ENCODE peak calls at places on chromosomes 12 and 14, in seven cellular contexts. One of them, this sample, is unnamed.

GRCh38 chr14:93137864-93138263 is 22.1 kb upstream of the ITPK1 start:
- DNase-seq in activated CD4-positive, alpha-beta T cell treated with anti-CD3 and anti-CD28 coated beads, Interleukin-2, amount 50 U/mL, for 24 hours: no peak
- DNase-seq in left cardiac atrium: peak; percentile 51
- DNase-seq in T-helper 2 cell: no peak
- DNase-seq in stimulated activated CD4-positive, alpha-beta T cell treated with anti-CD3 and anti-CD28 coated beads, Interleukin-1b, Interleukin-23, amount 100 ng/mL, for 1 hour: no peak
- DNase-seq in HEK293T: peak; percentile 41
- DNase-seq in foreskin fibroblast: no peak
- DNase-seq in this sample: no peak

GRCh38 chr12:110012659-110013058 is 13.4 kb downstream of the ANKRD13A start:
- DNase-seq in activated CD4-positive, alpha-beta T cell treated with anti-CD3 and anti-CD28 coated beads, Interleukin-2, amount 50 U/mL, for 24 hours: no peak
- DNase-seq in left cardiac atrium: no peak
- DNase-seq in T-helper 2 cell: no peak
- DNase-seq in stimulated activated CD4-positive, alpha-beta T cell treated with anti-CD3 and anti-CD28 coated beads, Interleukin-1b, Interleukin-23, amount 100 ng/mL, for 1 hour: no peak
- DNase-seq in HEK293T: no peak
- DNase-seq in foreskin fibroblast: no peak
- DNase-seq in this sample: no peak

GRCh38 chr14:24662753-24663152 is 28.8 kb upstream of the GZMB start:
- DNase-seq in activated CD4-positive, alpha-beta T cell treated with anti-CD3 and anti-CD28 coated beads, Interleukin-2, amount 50 U/mL, for 24 hours: no peak
- DNase-seq in left cardiac atrium: no peak
- DNase-seq in T-helper 2 cell: no peak
- DNase-seq in stimulated activated CD4-positive, alpha-beta T cell treated with anti-CD3 and anti-CD28 coated beads, Interleukin-1b, Interleukin-23, amount 100 ng/mL, for 1 hour: no peak
- DNase-seq in HEK293T: no peak
- DNase-seq in foreskin fibroblast: no peak
- DNase-seq in this sample: peak; percentile 50

GRCh38 chr12:24378548-24379011 is 429.1 kb upstream of the SOX5 start:
- DNase-seq in activated CD4-positive, alpha-beta T cell treated with anti-CD3 and anti-CD28 coated beads, Interleukin-2, amount 50 U/mL, for 24 hours: no peak
- DNase-seq in left cardiac atrium: no peak
- DNase-seq in T-helper 2 cell: no peak
- DNase-seq in stimulated activated CD4-positive, alpha-beta T cell treated with anti-CD3 and anti-CD28 coated beads, Interleukin-1b, Interleukin-23, amount 100 ng/mL, for 1 hour: no peak
- DNase-seq in HEK293T: peak; percentile 68
- DNase-seq in foreskin fibroblast: peak; percentile 22
- DNase-seq in this sample: no peak

GRCh38 chr12:12718853-12719252 is 1.7 kb downstream of the CDKN1B start:
- DNase-seq in activated CD4-positive, alpha-beta T cell treated with anti-CD3 and anti-CD28 coated beads, Interleukin-2, amount 50 U/mL, for 24 hours: no peak
- DNase-seq in left cardiac atrium: no peak
- DNase-seq in T-helper 2 cell: no peak
- DNase-seq in stimulated activated CD4-positive, alpha-beta T cell treated with anti-CD3 and anti-CD28 coated beads, Interleukin-1b, Interleukin-23, amount 100 ng/mL, for 1 hour: no peak
- DNase-seq in HEK293T: no peak
- DNase-seq in foreskin fibroblast: no peak
- DNase-seq in this sample: no peak

GRCh38 chr12:113727651-113728061 is 238.5 kb downstream of the RBM19 start:
- DNase-seq in activated CD4-positive, alpha-beta T cell treated with anti-CD3 and anti-CD28 coated beads, Interleukin-2, amount 50 U/mL, for 24 hours: no peak
- DNase-seq in left cardiac atrium: no peak
- DNase-seq in T-helper 2 cell: no peak
- DNase-seq in stimulated activated CD4-positive, alpha-beta T cell treated with anti-CD3 and anti-CD28 coated beads, Interleukin-1b, Interleukin-23, amount 100 ng/mL, for 1 hour: no peak
- DNase-seq in HEK293T: no peak
- DNase-seq in foreskin fibroblast: peak; percentile 59
- DNase-seq in this sample: no peak

GRCh38 chr12:107645630-107646333 is 39.8 kb upstream of the PWP1 start:
- DNase-seq in activated CD4-positive, alpha-beta T cell treated with anti-CD3 and anti-CD28 coated beads, Interleukin-2, amount 50 U/mL, for 24 hours: no peak
- DNase-seq in left cardiac atrium: no peak
- DNase-seq in T-helper 2 cell: no peak
- DNase-seq in stimulated activated CD4-positive, alpha-beta T cell treated with anti-CD3 and anti-CD28 coated beads, Interleukin-1b, Interleukin-23, amount 100 ng/mL, for 1 hour: no peak
- DNase-seq in HEK293T: peak; percentile 64
- DNase-seq in foreskin fibroblast: no peak
- DNase-seq in this sample: no peak

GRCh38 chr12:2341871-2342270 is 289.1 kb downstream of the CACNA1C start:
- DNase-seq in activated CD4-positive, alpha-beta T cell treated with anti-CD3 and anti-CD28 coated beads, Interleukin-2, amount 50 U/mL, for 24 hours: no peak
- DNase-seq in left cardiac atrium: no peak
- DNase-seq in T-helper 2 cell: no peak
- DNase-seq in stimulated activated CD4-positive, alpha-beta T cell treated with anti-CD3 and anti-CD28 coated beads, Interleukin-1b, Interleukin-23, amount 100 ng/mL, for 1 hour: no peak
- DNase-seq in HEK293T: no peak
- DNase-seq in foreskin fibroblast: peak; percentile 48
- DNase-seq in this sample: peak; percentile 81

GRCh38 chr12:1217191-1217949 is 226.3 kb downstream of the ERC1 start:
- DNase-seq in activated CD4-positive, alpha-beta T cell treated with anti-CD3 and anti-CD28 coated beads, Interleukin-2, amount 50 U/mL, for 24 hours: no peak
- DNase-seq in left cardiac atrium: no peak
- DNase-seq in T-helper 2 cell: no peak
- DNase-seq in stimulated activated CD4-positive, alpha-beta T cell treated with anti-CD3 and anti-CD28 coated beads, Interleukin-1b, Interleukin-23, amount 100 ng/mL, for 1 hour: no peak
- DNase-seq in HEK293T: no peak
- DNase-seq in foreskin fibroblast: peak; percentile 70
- DNase-seq in this sample: no peak

GRCh38 chr14:36905272-36906046 is 243.8 kb downstream of the PAX9 start:
- DNase-seq in activated CD4-positive, alpha-beta T cell treated with anti-CD3 and anti-CD28 coated beads, Interleukin-2, amount 50 U/mL, for 24 hours: no peak
- DNase-seq in left cardiac atrium: no peak
- DNase-seq in T-helper 2 cell: no peak
- DNase-seq in stimulated activated CD4-positive, alpha-beta T cell treated with anti-CD3 and anti-CD28 coated beads, Interleukin-1b, Interleukin-23, amount 100 ng/mL, for 1 hour: no peak
- DNase-seq in HEK293T: peak; percentile 23
- DNase-seq in foreskin fibroblast: no peak
- DNase-seq in this sample: no peak